ENCODE peak calls at places on chromosomes 6 and 20, in nine cellular contexts. Y is AG04450; Q is stimulated activated CD8-positive, alpha-beta memory T cell treated with anti-CD3 and anti-CD28 coated beads, Interleukin-7, amount 100 ng/mL, for 4 hours; G is pons; W is nephron progenitor cell; Z is activated T-helper 1 cell treated with anti-CD3 and anti-CD28 coated beads, Interleukin-12 subunit alpha, Interleukin-12 subunit beta, Interleukin-2, Interleukin-4 antibody, amounts not matched to agents 30 ng/mL and 10 ng/mL and 1 ng/mL, durations not matched to agents 14 hours and 24 hours and 36 hours; M is NCI-H1694 treated with DMSO at 0.1 percent for 48 hours; J is Kasumi-1; V is tibial artery. S is an unnamed sample.

GRCh38 chr6:11263185-11263817 is 30.8 kb upstream of the NEDD9 start:
- DNase-seq in Y (peak), Q (no peak), G (no peak), W (no peak), Z (no peak), M (no peak), J (no peak), V (peak), S (peak)

GRCh38 chr20:10447028-10447427 is 11.9 kb downstream of the SLX4IP start:
- DNase-seq in Y (peak), Q (peak), G (no peak), W (no peak), Z (peak), M (peak), J (peak), V (no peak), S (no peak)

GRCh38 chr20:7601431-7601830 is 338.8 kb downstream of the HAO1 start:
- DNase-seq in Y (no peak), Q (no peak), G (no peak), W (no peak), Z (no peak), M (no peak), J (no peak), V (no peak), S (no peak)

GRCh38 chr6:23498013-23498412 is 628.0 kb upstream of the NRSN1 start:
- DNase-seq in Y (peak), Q (no peak), G (no peak), W (no peak), Z (no peak), M (no peak), J (no peak), V (no peak), S (no peak)

GRCh38 chr6:153130515-153131036 is 506 bp downstream of the RGS17 start:
- DNase-seq in Y (no peak), Q (no peak), G (no peak), W (peak), Z (no peak), M (no peak), J (no peak), V (no peak), S (no peak)

GRCh38 chr6:125985967-125986294 is 409 bp upstream of the TRMT11 start:
- DNase-seq in Y (no peak), Q (no peak), G (no peak), W (no peak), Z (no peak), M (no peak), J (no peak), V (no peak), S (no peak)

GRCh38 chr20:6711950-6712634 is 55.4 kb upstream of the BMP2 start:
- DNase-seq in Y (no peak), Q (no peak), G (no peak), W (no peak), Z (no peak), M (no peak), J (no peak), V (no peak), S (no peak)

GRCh38 chr6:165653196-165653595 is 9.8 kb downstream of the PDE10A start:
- DNase-seq in Y (no peak), Q (no peak), G (no peak), W (no peak), Z (no peak), M (no peak), J (no peak), V (no peak), S (no peak)

GRCh38 chr20:1392443-1392692 is 486 bp downstream of the FKBP1A start:
- DNase-seq in Y (no peak), Q (no peak), G (no peak), W (no peak), Z (no peak), M (no peak), J (no peak), V (no peak), S (no peak)

GRCh38 chr6:166877906-166878305 is 78.4 kb downstream of the RNASET2 start:
- DNase-seq in Y (no peak), Q (no peak), G (no peak), W (no peak), Z (no peak), M (no peak), J (no peak), V (no peak), S (no peak)

GRCh38 chr6:27096834-27097511 is 150.5 kb upstream of the PRSS16 start:
- DNase-seq in Y (peak), Q (no peak), G (peak), W (peak), Z (no peak), M (no peak), J (no peak), V (no peak), S (no peak)

GRCh38 chr6:124753562-124753961 is 208.7 kb upstream of the RNF217 start:
- DNase-seq in Y (no peak), Q (no peak), G (no peak), W (no peak), Z (no peak), M (no peak), J (no peak), V (no peak), S (no peak)

GRCh38 chr20:58472273-58473018 is 42.8 kb downstream of the APCDD1L start:
- DNase-seq in Y (no peak), Q (no peak), G (no peak), W (no peak), Z (no peak), M (no peak), J (no peak), V (no peak), S (no peak)

GRCh38 chr6:27161946-27162603 is 85.4 kb upstream of the PRSS16 start:
- DNase-seq in Y (no peak), Q (no peak), G (peak), W (peak), Z (no peak), M (peak), J (peak), V (no peak), S (no peak)

GRCh38 chr6:144655376-144655775 is 370.2 kb downstream of the UTRN start:
- DNase-seq in Y (no peak), Q (no peak), G (no peak), W (no peak), Z (no peak), M (no peak), J (no peak), V (no peak), S (no peak)

GRCh38 chr6:33772902-33773472 is 15.9 kb downstream of the LEMD2 start:
- DNase-seq in Y (no peak), Q (no peak), G (no peak), W (no peak), Z (no peak), M (no peak), J (no peak), V (no peak), S (no peak)

GRCh38 chr20:57389695-57390603 is 1.2 kb upstream of the RBM38 start:
- DNase-seq in Y (no peak), Q (peak), G (no peak), W (peak), Z (peak), M (no peak), J (peak), V (peak), S (no peak)

GRCh38 chr6:144285548-144285797 is 338 bp downstream of the UTRN start:
- DNase-seq in Y (no peak), Q (no peak), G (no peak), W (no peak), Z (no peak), M (no peak), J (no peak), V (no peak), S (no peak)

GRCh38 chr6:42519779-42520178 is 44.0 kb upstream of the UBR2 start:
- DNase-seq in Y (no peak), Q (no peak), G (no peak), W (no peak), Z (no peak), M (no peak), J (no peak), V (no peak), S (no peak)

GRCh38 chr6:108163267-108163643 is 2.6 kb upstream of the NR2E1 start:
- DNase-seq in Y (no peak), Q (no peak), G (no peak), W (no peak), Z (no peak), M (no peak), J (no peak), V (no peak), S (no peak)

GRCh38 chr6:89989742-89990141 is 95.5 kb downstream of the GJA10 start:
- DNase-seq in Y (peak), Q (no peak), G (no peak), W (no peak), Z (no peak), M (no peak), J (no peak), V (no peak), S (no peak)

GRCh38 chr6:28893172-28893799 is 30.5 kb downstream of the TRIM27 start:
- DNase-seq in Y (no peak), Q (no peak), G (no peak), W (no peak), Z (no peak), M (no peak), J (no peak), V (no peak), S (no peak)

GRCh38 chr20:48340915-48341314 is 486.9 kb downstream of the PREX1 start:
- DNase-seq in Y (no peak), Q (no peak), G (no peak), W (no peak), Z (no peak), M (no peak), J (no peak), V (no peak), S (no peak)

GRCh38 chr20:63050406-63050805 is 43.6 kb upstream of the BHLHE23 start:
- DNase-seq in Y (no peak), Q (no peak), G (no peak), W (no peak), Z (no peak), M (no peak), J (no peak), V (no peak), S (no peak)

GRCh38 chr6:30101423-30101938 is 11.4 kb downstream of the TRIM31 start:
- DNase-seq in Y (no peak), Q (no peak), G (no peak), W (no peak), Z (no peak), M (no peak), J (no peak), V (no peak), S (no peak)

GRCh38 chr6:24613361-24614047 is 32.5 kb downstream of the KIAA0319 start:
- DNase-seq in Y (no peak), Q (no peak), G (no peak), W (no peak), Z (no peak), M (no peak), J (no peak), V (no peak), S (no peak)

GRCh38 chr6:36028088-36028886 is 679 bp downstream of the MAPK14 start:
- DNase-seq in Y (no peak), Q (no peak), G (peak), W (peak), Z (peak), M (no peak), J (peak), V (peak), S (peak)

GRCh38 chr6:139028242-139028657 is 295 bp upstream of the ABRACL start:
- DNase-seq in Y (no peak), Q (peak), G (no peak), W (no peak), Z (no peak), M (no peak), J (no peak), V (no peak), S (no peak)

S was measured in lower leg skin.